ENCODE peak calls at places on chromosomes 7 and 10, in six cellular contexts. One of them, this sample, is unnamed.

GRCh38 chr7:104059103-104059502 is 69.6 kb upstream of the RELN start:
- DNase-seq in CD8-positive, alpha-beta T cell: no peak
- DNase-seq in left ventricle myocardium inferior: no peak
- DNase-seq in brain microvascular endothelial cell: no peak
- DNase-seq in GM23248: no peak
- DNase-seq in AG04450: no peak
- DNase-seq in this sample: no peak

GRCh38 chr10:128578766-128579165 is 452.5 kb upstream of the MKI67 start:
- DNase-seq in CD8-positive, alpha-beta T cell: no peak
- DNase-seq in AG04450: no peak
- DNase-seq in brain microvascular endothelial cell: no peak
- DNase-seq in left ventricle myocardium inferior: no peak
- DNase-seq in GM23248: no peak
- DNase-seq in this sample: no peak

GRCh38 chr7:111198255-111198654 is 107.3 kb downstream of the LRRN3 start:
- DNase-seq in CD8-positive, alpha-beta T cell: no peak
- DNase-seq in AG04450: peak; percentile 93
- DNase-seq in GM23248: peak; percentile 99
- DNase-seq in brain microvascular endothelial cell: peak; percentile 98
- DNase-seq in left ventricle myocardium inferior: no peak
- DNase-seq in this sample: no peak

GRCh38 chr7:135772639-135773019 is 24.0 kb upstream of the FAM180A start:
- DNase-seq in GM23248: no peak
- DNase-seq in CD8-positive, alpha-beta T cell: no peak
- DNase-seq in AG04450: no peak
- DNase-seq in brain microvascular endothelial cell: no peak
- DNase-seq in left ventricle myocardium inferior: no peak
- DNase-seq in this sample: no peak

GRCh38 chr7:15323545-15323944 is 238.3 kb downstream of the AGMO start:
- DNase-seq in CD8-positive, alpha-beta T cell: no peak
- DNase-seq in GM23248: peak; percentile 23
- DNase-seq in AG04450: no peak
- DNase-seq in brain microvascular endothelial cell: no peak
- DNase-seq in left ventricle myocardium inferior: no peak
- DNase-seq in this sample: no peak

GRCh38 chr10:88623835-88624234 is 37.3 kb downstream of the LIPJ start:
- DNase-seq in CD8-positive, alpha-beta T cell: no peak
- DNase-seq in GM23248: no peak
- DNase-seq in left ventricle myocardium inferior: no peak
- DNase-seq in brain microvascular endothelial cell: no peak
- DNase-seq in AG04450: no peak
- DNase-seq in this sample: no peak

GRCh38 chr7:66213637-66214036 is 8.5 kb downstream of the TPST1 start:
- DNase-seq in left ventricle myocardium inferior: no peak
- DNase-seq in brain microvascular endothelial cell: no peak
- DNase-seq in CD8-positive, alpha-beta T cell: no peak
- DNase-seq in AG04450: no peak
- DNase-seq in GM23248: peak; percentile 73
- DNase-seq in this sample: no peak

GRCh38 chr7:135445690-135446089 is 64.2 kb downstream of the CNOT4 start:
- DNase-seq in AG04450: no peak
- DNase-seq in left ventricle myocardium inferior: no peak
- DNase-seq in brain microvascular endothelial cell: no peak
- DNase-seq in CD8-positive, alpha-beta T cell: no peak
- DNase-seq in GM23248: no peak
- DNase-seq in this sample: peak; percentile 5

GRCh38 chr10:96688789-96689188 is 31.5 kb downstream of the PIK3AP1 start:
- DNase-seq in GM23248: no peak
- DNase-seq in CD8-positive, alpha-beta T cell: no peak
- DNase-seq in brain microvascular endothelial cell: no peak
- DNase-seq in AG04450: no peak
- DNase-seq in left ventricle myocardium inferior: no peak
- DNase-seq in this sample: no peak

GRCh38 chr7:101795461-101795860 is 22.0 kb upstream of the CUX1 start:
- DNase-seq in brain microvascular endothelial cell: no peak
- DNase-seq in CD8-positive, alpha-beta T cell: no peak
- DNase-seq in GM23248: no peak
- DNase-seq in left ventricle myocardium inferior: no peak
- DNase-seq in AG04450: no peak
- DNase-seq in this sample: no peak

GRCh38 chr7:105611856-105612775 is 30.8 kb upstream of the EFCAB10 start:
- DNase-seq in GM23248: peak; percentile 21
- DNase-seq in AG04450: no peak
- DNase-seq in CD8-positive, alpha-beta T cell: no peak
- DNase-seq in brain microvascular endothelial cell: peak; percentile 6
- DNase-seq in left ventricle myocardium inferior: no peak
- DNase-seq in this sample: no peak

GRCh38 chr7:99029481-99030144 is 114.3 kb downstream of the SMURF1 start:
- DNase-seq in left ventricle myocardium inferior: no peak
- DNase-seq in brain microvascular endothelial cell: no peak
- DNase-seq in GM23248: peak; percentile 8
- DNase-seq in AG04450: no peak
- DNase-seq in CD8-positive, alpha-beta T cell: no peak
- DNase-seq in this sample: no peak

GRCh38 chr7:38932509-38933168 is 23.6 kb upstream of the VPS41 start:
- DNase-seq in GM23248: peak; percentile 64
- DNase-seq in AG04450: peak; percentile 10
- DNase-seq in brain microvascular endothelial cell: peak; percentile 42
- DNase-seq in left ventricle myocardium inferior: peak; percentile 34
- DNase-seq in CD8-positive, alpha-beta T cell: peak; percentile 5
- DNase-seq in this sample: no peak

GRCh38 chr7:99267530-99268360 is 4.9 kb upstream of the MYH16 start:
- DNase-seq in AG04450: peak; percentile 62
- DNase-seq in left ventricle myocardium inferior: no peak
- DNase-seq in brain microvascular endothelial cell: peak; percentile 89
- DNase-seq in CD8-positive, alpha-beta T cell: no peak
- DNase-seq in GM23248: peak; percentile 97
- DNase-seq in this sample: no peak

GRCh38 chr10:95547791-95548435 is 13.3 kb downstream of the SORBS1 start:
- DNase-seq in GM23248: no peak
- DNase-seq in brain microvascular endothelial cell: no peak
- DNase-seq in left ventricle myocardium inferior: no peak
- DNase-seq in CD8-positive, alpha-beta T cell: no peak
- DNase-seq in AG04450: no peak
- DNase-seq in this sample: no peak

GRCh38 chr7:131111-132094 is 61.0 kb upstream of the FAM20C start:
- DNase-seq in AG04450: no peak
- DNase-seq in brain microvascular endothelial cell: no peak
- DNase-seq in CD8-positive, alpha-beta T cell: no peak
- DNase-seq in left ventricle myocardium inferior: peak; percentile 74
- DNase-seq in GM23248: peak; percentile 75
- DNase-seq in this sample: no peak

GRCh38 chr7:131657881-131658280 is 101.5 kb upstream of the PODXL start:
- DNase-seq in GM23248: no peak
- DNase-seq in brain microvascular endothelial cell: no peak
- DNase-seq in AG04450: no peak
- DNase-seq in left ventricle myocardium inferior: no peak
- DNase-seq in CD8-positive, alpha-beta T cell: no peak
- DNase-seq in this sample: no peak
- H3K27ac ChIP-seq in GM23248: no peak overlapping the region
- H3K27ac ChIP-seq in brain microvascular endothelial cell: no peak overlapping the region
- H3K27ac ChIP-seq in AG04450: no peak overlapping the region
- H3K27ac ChIP-seq in left ventricle myocardium inferior: peak overlapping the region; percentile 82
- H3K27ac ChIP-seq in CD8-positive, alpha-beta T cell: no peak overlapping the region
- H3K27ac ChIP-seq in this sample: no peak overlapping the region

GRCh38 chr10:132036887-132037675 is 28.7 kb upstream of the JAKMIP3 start:
- DNase-seq in AG04450: no peak
- DNase-seq in brain microvascular endothelial cell: no peak
- DNase-seq in GM23248: no peak
- DNase-seq in left ventricle myocardium inferior: peak; percentile 34
- DNase-seq in CD8-positive, alpha-beta T cell: no peak
- DNase-seq in this sample: no peak
- H3K4me3 ChIP-seq in AG04450: no peak overlapping the region
- H3K4me3 ChIP-seq in brain microvascular endothelial cell: no peak overlapping the region
- H3K4me3 ChIP-seq in GM23248: peak overlapping the region; percentile 54
- H3K4me3 ChIP-seq in left ventricle myocardium inferior: peak overlapping the region; percentile 66
- H3K4me3 ChIP-seq in CD8-positive, alpha-beta T cell: no peak overlapping the region
- H3K4me3 ChIP-seq in this sample: no peak overlapping the region

DNA sequence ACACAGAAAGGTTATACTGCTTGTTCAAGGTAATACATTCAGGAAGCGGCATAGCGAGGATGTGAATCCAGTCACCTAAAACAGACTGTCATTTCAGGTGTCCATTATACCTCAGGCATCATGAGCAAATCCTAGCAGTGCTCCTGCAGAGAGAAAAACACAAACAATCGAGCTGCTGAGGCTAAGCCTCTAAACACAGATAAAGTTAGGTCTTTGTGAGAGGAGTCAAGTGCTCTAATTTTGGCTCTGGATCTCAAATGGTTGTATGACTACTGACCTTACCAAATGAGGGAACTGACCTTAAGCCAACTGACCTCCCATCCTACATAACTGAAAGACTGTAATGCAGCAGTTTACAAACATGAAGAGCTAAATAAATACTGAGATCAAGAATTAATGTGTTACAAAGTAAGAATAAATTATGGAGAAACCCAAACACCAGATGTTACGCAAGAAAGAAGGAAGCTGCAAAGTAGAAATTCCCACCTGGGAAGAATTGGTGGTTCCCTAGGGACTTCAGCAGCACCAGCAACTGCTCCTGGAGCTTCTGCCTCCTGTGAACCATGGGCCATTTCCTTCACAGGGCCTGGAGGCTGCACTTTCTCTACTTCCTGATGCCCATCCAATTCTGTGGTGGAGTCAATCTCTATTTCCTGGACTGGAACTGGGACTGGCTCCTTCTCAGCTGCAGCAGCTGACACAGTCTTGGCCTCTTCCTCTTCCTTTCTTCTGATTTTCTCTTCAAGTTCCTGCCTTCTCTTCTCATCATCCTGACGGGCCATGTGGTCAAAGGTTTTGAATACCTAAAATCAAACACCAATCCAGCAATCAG is 5.8 kb downstream of the NUDCD3 start:
- DNase-seq in left ventricle myocardium inferior: no peak
- DNase-seq in CD8-positive, alpha-beta T cell: no peak
- DNase-seq in AG04450: no peak
- DNase-seq in GM23248: no peak
- DNase-seq in brain microvascular endothelial cell: no peak
- DNase-seq in this sample: no peak
- H3K27ac ChIP-seq in left ventricle myocardium inferior: peak overlapping the region; percentile 77
- H3K27ac ChIP-seq in CD8-positive, alpha-beta T cell: no peak overlapping the region
- H3K27ac ChIP-seq in AG04450: no peak overlapping the region
- H3K27ac ChIP-seq in GM23248: no peak overlapping the region
- H3K27ac ChIP-seq in brain microvascular endothelial cell: no peak overlapping the region
- H3K27ac ChIP-seq in this sample: no peak overlapping the region

DNA sequence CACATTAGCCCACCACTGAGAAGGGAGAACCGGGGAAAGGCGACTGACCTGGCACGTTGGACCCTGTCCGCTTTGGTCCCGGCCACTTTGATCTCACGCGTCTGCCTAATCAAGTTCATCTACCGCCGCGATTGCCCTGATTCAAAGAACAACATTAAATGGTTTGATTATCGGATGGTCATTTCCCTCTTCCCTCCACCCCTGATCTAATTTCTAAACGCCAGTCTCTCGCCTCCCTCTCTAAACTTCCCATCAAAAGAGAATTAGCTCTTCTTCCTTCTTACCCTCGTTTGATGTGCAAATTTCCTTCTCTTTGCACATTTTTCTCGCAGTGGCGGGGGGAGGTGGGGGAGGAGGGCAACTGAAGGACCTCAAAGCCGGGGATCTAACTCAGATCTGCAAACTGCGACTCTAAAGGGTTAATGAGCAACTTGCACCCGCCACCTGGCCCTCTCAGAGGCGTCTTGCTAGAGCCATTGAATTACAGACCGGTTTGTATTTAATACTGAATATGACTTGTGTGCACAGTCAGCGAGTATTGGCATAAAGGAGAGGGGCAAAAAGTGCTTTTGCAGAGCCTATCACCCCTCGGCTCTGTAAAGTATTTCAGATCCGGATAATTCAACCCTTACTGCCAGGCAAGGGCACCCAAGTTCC is 603 bp upstream of the DKK1 start:
- DNase-seq in AG04450: no peak
- DNase-seq in GM23248: peak; percentile 27
- DNase-seq in CD8-positive, alpha-beta T cell: no peak
- DNase-seq in left ventricle myocardium inferior: no peak
- DNase-seq in brain microvascular endothelial cell: peak; percentile 25
- DNase-seq in this sample: no peak
- H3K4me3 ChIP-seq in AG04450: peak overlapping the region; percentile 95
- H3K4me3 ChIP-seq in GM23248: peak overlapping the region; percentile 92
- H3K4me3 ChIP-seq in CD8-positive, alpha-beta T cell: no peak overlapping the region
- H3K4me3 ChIP-seq in left ventricle myocardium inferior: peak overlapping the region; percentile 72
- H3K4me3 ChIP-seq in brain microvascular endothelial cell: peak overlapping the region; percentile 81
- H3K4me3 ChIP-seq in this sample: no peak overlapping the region